ENCODE peak calls at places on chromosomes 3 and 15, in eight cellular contexts. One of them, this sample, is unnamed.

GRCh38 chr3:45599984-45600650 is 5.6 kb downstream of the LIMD1 start:
- DNase-seq in astrocyte: no peak
- DNase-seq in IMR-90: no peak
- DNase-seq in ovary: no peak
- DNase-seq in left lung: no peak
- DNase-seq in Karpas-422: no peak
- DNase-seq in pancreas: no peak
- DNase-seq in heart right ventricle: no peak
- DNase-seq in this sample: no peak

GRCh38 chr15:47570451-47570850 is 146.9 kb upstream of the SEMA6D start:
- DNase-seq in Karpas-422: no peak
- DNase-seq in pancreas: no peak
- DNase-seq in astrocyte: no peak
- DNase-seq in heart right ventricle: no peak
- DNase-seq in left lung: no peak
- DNase-seq in ovary: no peak
- DNase-seq in IMR-90: no peak
- DNase-seq in this sample: no peak

GRCh38 chr3:180341516-180341915 is 260.4 kb upstream of the TTC14 start:
- DNase-seq in left lung: no peak
- DNase-seq in astrocyte: no peak
- DNase-seq in Karpas-422: no peak
- DNase-seq in heart right ventricle: no peak
- DNase-seq in IMR-90: no peak
- DNase-seq in ovary: no peak
- DNase-seq in pancreas: no peak
- DNase-seq in this sample: no peak

GRCh38 chr15:79066391-79067090 is 24.0 kb downstream of the RASGRF1 start:
- DNase-seq in IMR-90: no peak
- DNase-seq in Karpas-422: no peak
- DNase-seq in ovary: no peak
- DNase-seq in astrocyte: no peak
- DNase-seq in heart right ventricle: no peak
- DNase-seq in pancreas: no peak
- DNase-seq in left lung: no peak
- DNase-seq in this sample: no peak

GRCh38 chr3:52429779-52430415 is 15.0 kb downstream of the SEMA3G start:
- DNase-seq in heart right ventricle: peak
- DNase-seq in left lung: no peak
- DNase-seq in ovary: no peak
- DNase-seq in IMR-90: peak
- DNase-seq in astrocyte: peak
- DNase-seq in Karpas-422: no peak
- DNase-seq in pancreas: no peak
- DNase-seq in this sample: peak

GRCh38 chr15:101477851-101478353 is 11.6 kb downstream of the PCSK6 start:
- DNase-seq in heart right ventricle: no peak
- DNase-seq in ovary: no peak
- DNase-seq in IMR-90: no peak
- DNase-seq in pancreas: no peak
- DNase-seq in astrocyte: no peak
- DNase-seq in Karpas-422: no peak
- DNase-seq in left lung: no peak
- DNase-seq in this sample: no peak

GRCh38 chr3:154936196-154936595 is 143.9 kb upstream of the MME start:
- DNase-seq in Karpas-422: no peak
- DNase-seq in IMR-90: peak
- DNase-seq in pancreas: no peak
- DNase-seq in astrocyte: no peak
- DNase-seq in ovary: no peak
- DNase-seq in left lung: no peak
- DNase-seq in heart right ventricle: no peak
- DNase-seq in this sample: no peak

GRCh38 chr3:155010416-155010815 is 69.7 kb upstream of the MME start:
- DNase-seq in Karpas-422: no peak
- DNase-seq in astrocyte: no peak
- DNase-seq in heart right ventricle: no peak
- DNase-seq in ovary: no peak
- DNase-seq in pancreas: no peak
- DNase-seq in left lung: no peak
- DNase-seq in IMR-90: no peak
- DNase-seq in this sample: no peak

GRCh38 chr3:197554562-197555280 is 1.0 kb downstream of the BDH1 start:
- DNase-seq in IMR-90: peak
- DNase-seq in heart right ventricle: peak
- DNase-seq in ovary: peak
- DNase-seq in left lung: peak
- DNase-seq in astrocyte: peak
- DNase-seq in pancreas: peak
- DNase-seq in Karpas-422: peak
- DNase-seq in this sample: peak

GRCh38 chr15:35092311-35092710 is 7.2 kb upstream of the NANOGP8 start:
- DNase-seq in ovary: no peak
- DNase-seq in astrocyte: no peak
- DNase-seq in IMR-90: no peak
- DNase-seq in pancreas: no peak
- DNase-seq in heart right ventricle: no peak
- DNase-seq in Karpas-422: no peak
- DNase-seq in left lung: no peak
- DNase-seq in this sample: no peak

GRCh38 chr3:66023728-66024390 is 14.9 kb downstream of the MAGI1 start:
- DNase-seq in left lung: no peak
- DNase-seq in astrocyte: no peak
- DNase-seq in Karpas-422: no peak
- DNase-seq in heart right ventricle: no peak
- DNase-seq in ovary: no peak
- DNase-seq in IMR-90: no peak
- DNase-seq in pancreas: no peak
- DNase-seq in this sample: no peak

GRCh38 chr3:156680243-156680930 is 6.0 kb downstream of the TIPARP start:
- DNase-seq in left lung: no peak
- DNase-seq in Karpas-422: peak
- DNase-seq in astrocyte: no peak
- DNase-seq in pancreas: no peak
- DNase-seq in heart right ventricle: no peak
- DNase-seq in ovary: no peak
- DNase-seq in IMR-90: no peak
- DNase-seq in this sample: no peak
- H3K4me3 ChIP-seq in left lung: peak
- H3K4me3 ChIP-seq in Karpas-422: peak
- H3K4me3 ChIP-seq in astrocyte: peak
- H3K4me3 ChIP-seq in pancreas: no peak
- H3K4me3 ChIP-seq in heart right ventricle: no peak
- H3K4me3 ChIP-seq in ovary: no peak
- H3K4me3 ChIP-seq in IMR-90: no peak
- H3K4me3 ChIP-seq in this sample: peak

GRCh38 chr3:12483872-12484197 is 445 bp upstream of the TSEN2 start:
- DNase-seq in ovary: no peak
- DNase-seq in heart right ventricle: no peak
- DNase-seq in IMR-90: no peak
- DNase-seq in astrocyte: no peak
- DNase-seq in pancreas: no peak
- DNase-seq in left lung: no peak
- DNase-seq in Karpas-422: no peak
- DNase-seq in this sample: no peak

GRCh38 chr3:12484198-12484982 is at the start of gene TSEN2:
- DNase-seq in ovary: peak
- DNase-seq in IMR-90: peak
- DNase-seq in astrocyte: peak
- DNase-seq in pancreas: peak
- DNase-seq in left lung: peak
- DNase-seq in Karpas-422: peak
- DNase-seq in heart right ventricle: peak
- DNase-seq in this sample: peak

GRCh38 chr3:12486001-12486400 is 1.7 kb downstream of the TSEN2 start:
- DNase-seq in left lung: no peak
- DNase-seq in pancreas: no peak
- DNase-seq in ovary: no peak
- DNase-seq in Karpas-422: no peak
- DNase-seq in IMR-90: no peak
- DNase-seq in astrocyte: no peak
- DNase-seq in heart right ventricle: no peak
- DNase-seq in this sample: no peak

GRCh38 chr3:12484983-12485327 is 675 bp downstream of the TSEN2 start:
- DNase-seq in Karpas-422: no peak
- DNase-seq in ovary: no peak
- DNase-seq in astrocyte: no peak
- DNase-seq in left lung: no peak
- DNase-seq in pancreas: no peak
- DNase-seq in heart right ventricle: no peak
- DNase-seq in IMR-90: no peak
- DNase-seq in this sample: no peak

DNA sequence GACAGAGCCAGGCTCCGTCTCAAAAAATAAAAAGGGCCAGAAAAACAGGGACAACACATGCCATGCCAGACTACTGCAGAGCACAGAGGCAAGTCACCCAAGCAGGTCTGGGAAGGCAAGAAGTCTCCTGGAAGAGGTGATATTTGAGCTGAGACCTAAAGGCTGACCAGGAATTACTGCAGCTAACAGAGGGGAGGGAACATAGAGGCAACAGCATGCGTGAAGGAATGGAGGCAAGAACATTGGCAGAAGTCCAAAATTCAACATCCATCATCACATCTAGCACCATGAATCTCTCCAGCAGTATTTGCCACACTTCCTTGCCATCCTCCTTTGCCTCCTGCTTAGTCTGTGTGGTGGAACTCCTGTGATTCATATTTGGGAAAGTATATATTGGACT is 916 bp upstream of the TSEN2 start:
- DNase-seq in IMR-90: peak
- DNase-seq in Karpas-422: peak
- DNase-seq in left lung: no peak
- DNase-seq in heart right ventricle: no peak
- DNase-seq in pancreas: no peak
- DNase-seq in astrocyte: no peak
- DNase-seq in ovary: no peak
- DNase-seq in this sample: no peak
- H3K4me3 ChIP-seq in IMR-90: no peak
- H3K4me3 ChIP-seq in Karpas-422: peak
- H3K4me3 ChIP-seq in left lung: peak
- H3K4me3 ChIP-seq in heart right ventricle: no peak
- H3K4me3 ChIP-seq in pancreas: peak
- H3K4me3 ChIP-seq in astrocyte: peak
- H3K4me3 ChIP-seq in ovary: no peak
- H3K4me3 ChIP-seq in this sample: peak

GRCh38 chr3:127736801-127737539 is 64.2 kb downstream of the ABTB1 start:
- DNase-seq in pancreas: no peak
- DNase-seq in IMR-90: no peak
- DNase-seq in ovary: no peak
- DNase-seq in heart right ventricle: no peak
- DNase-seq in Karpas-422: peak
- DNase-seq in astrocyte: no peak
- DNase-seq in left lung: no peak
- DNase-seq in this sample: no peak

GRCh38 chr3:127734181-127734720 is 61.5 kb downstream of the ABTB1 start:
- DNase-seq in astrocyte: no peak
- DNase-seq in left lung: no peak
- DNase-seq in IMR-90: no peak
- DNase-seq in pancreas: no peak
- DNase-seq in ovary: no peak
- DNase-seq in heart right ventricle: no peak
- DNase-seq in Karpas-422: no peak
- DNase-seq in this sample: no peak

GRCh38 chr3:127734754-127735473 is 62.2 kb downstream of the ABTB1 start:
- DNase-seq in heart right ventricle: peak
- DNase-seq in IMR-90: peak
- DNase-seq in astrocyte: peak
- DNase-seq in pancreas: no peak
- DNase-seq in Karpas-422: peak
- DNase-seq in left lung: peak
- DNase-seq in ovary: no peak
- DNase-seq in this sample: no peak

GRCh38 chr3:127733781-127734180 is 61.0 kb downstream of the ABTB1 start:
- DNase-seq in left lung: no peak
- DNase-seq in IMR-90: no peak
- DNase-seq in Karpas-422: peak
- DNase-seq in astrocyte: no peak
- DNase-seq in ovary: no peak
- DNase-seq in heart right ventricle: no peak
- DNase-seq in pancreas: no peak
- DNase-seq in this sample: no peak

DNA sequence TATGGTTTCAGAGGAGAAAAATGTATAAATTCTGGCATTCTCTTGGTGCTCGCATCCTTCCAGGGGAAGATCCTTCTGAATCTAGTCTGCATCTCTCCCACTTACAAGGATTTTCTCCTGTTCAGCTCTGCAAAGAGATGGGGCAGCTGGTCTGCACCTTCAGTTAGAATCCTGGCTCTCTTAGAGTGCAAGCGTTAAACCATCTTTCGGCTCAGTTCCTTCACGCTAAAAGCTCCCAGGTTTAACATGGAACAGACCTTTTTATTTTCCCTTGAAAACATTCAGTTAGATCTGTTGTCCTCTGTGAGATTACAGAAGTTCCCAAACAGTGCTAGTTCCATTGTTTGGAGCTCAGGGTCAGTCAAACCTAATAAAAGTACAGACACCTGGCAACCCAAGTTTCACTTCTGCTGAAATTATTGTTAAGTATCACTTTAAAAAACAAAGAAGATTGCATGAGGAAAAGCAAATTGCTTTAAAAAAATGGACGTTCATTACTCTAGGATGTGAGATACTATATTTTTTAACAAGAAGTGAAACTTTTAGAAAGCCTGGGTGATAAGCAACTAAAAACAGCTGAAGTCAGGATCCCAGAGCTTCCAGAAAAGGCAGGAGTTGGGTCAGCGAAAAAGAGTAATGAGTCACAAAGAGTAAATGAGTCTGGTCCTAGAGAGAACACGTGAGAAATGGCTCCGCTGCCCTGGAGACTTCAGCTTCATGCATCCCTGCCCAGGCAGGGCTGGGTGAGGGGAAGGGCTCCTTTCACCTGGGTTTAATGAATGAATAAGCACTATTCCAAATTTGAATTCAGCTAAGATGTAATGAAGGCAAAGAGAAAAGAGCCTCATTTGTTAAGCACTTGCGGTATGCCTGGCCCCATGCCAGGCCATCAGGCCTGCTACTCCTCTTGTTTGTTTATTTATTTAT is 63.3 kb downstream of the ABTB1 start:
- DNase-seq in heart right ventricle: no peak
- DNase-seq in IMR-90: peak
- DNase-seq in pancreas: no peak
- DNase-seq in left lung: no peak
- DNase-seq in astrocyte: peak
- DNase-seq in ovary: peak
- DNase-seq in Karpas-422: peak
- DNase-seq in this sample: no peak
- H3K4me3 ChIP-seq in heart right ventricle: no peak
- H3K4me3 ChIP-seq in IMR-90: no peak
- H3K4me3 ChIP-seq in pancreas: no peak
- H3K4me3 ChIP-seq in left lung: no peak
- H3K4me3 ChIP-seq in astrocyte: peak
- H3K4me3 ChIP-seq in ovary: no peak
- H3K4me3 ChIP-seq in Karpas-422: peak
- H3K4me3 ChIP-seq in this sample: peak

GRCh38 chr15:84081391-84082168 is 154.0 kb upstream of the GOLGA6L4 start:
- DNase-seq in Karpas-422: no peak
- DNase-seq in astrocyte: peak
- DNase-seq in pancreas: no peak
- DNase-seq in ovary: no peak
- DNase-seq in heart right ventricle: no peak
- DNase-seq in IMR-90: no peak
- DNase-seq in left lung: no peak
- DNase-seq in this sample: no peak

GRCh38 chr15:84082739-84083138 is 152.8 kb upstream of the GOLGA6L4 start:
- DNase-seq in ovary: no peak
- DNase-seq in astrocyte: peak
- DNase-seq in IMR-90: no peak
- DNase-seq in left lung: no peak
- DNase-seq in pancreas: no peak
- DNase-seq in Karpas-422: no peak
- DNase-seq in heart right ventricle: no peak
- DNase-seq in this sample: no peak

GRCh38 chr15:84079885-84080777 is 155.4 kb upstream of the GOLGA6L4 start:
- DNase-seq in astrocyte: peak
- DNase-seq in left lung: no peak
- DNase-seq in pancreas: peak
- DNase-seq in ovary: peak
- DNase-seq in IMR-90: peak
- DNase-seq in heart right ventricle: peak
- DNase-seq in Karpas-422: peak
- DNase-seq in this sample: peak
- H3K4me3 ChIP-seq in astrocyte: peak
- H3K4me3 ChIP-seq in left lung: peak
- H3K4me3 ChIP-seq in pancreas: peak
- H3K4me3 ChIP-seq in ovary: peak
- H3K4me3 ChIP-seq in IMR-90: peak
- H3K4me3 ChIP-seq in heart right ventricle: peak
- H3K4me3 ChIP-seq in Karpas-422: peak
- H3K4me3 ChIP-seq in this sample: peak

This sample was measured in left ventricle myocardium inferior.